ENCODE peak calls at places on chromosomes 5 and 9, in seven cellular contexts. One of them, this sample, is unnamed.

GRCh38 chr5:92019376-92019990 is 636.4 kb upstream of the ARRDC3 start:
- DNase-seq in hepatocyte: no peak
- DNase-seq in caudate nucleus: no peak
- DNase-seq in T-helper 9 cell: no peak
- DNase-seq in EH: peak
- DNase-seq in NCI-H748 treated with DMSO at 0.1 percent for 48 hours: no peak
- DNase-seq in brain microvascular endothelial cell: peak
- DNase-seq in this sample: no peak

GRCh38 chr5:80411589-80412219 is 3.8 kb downstream of the ZFYVE16 start:
- DNase-seq in hepatocyte: no peak
- DNase-seq in caudate nucleus: no peak
- DNase-seq in T-helper 9 cell: no peak
- DNase-seq in EH: peak
- DNase-seq in NCI-H748 treated with DMSO at 0.1 percent for 48 hours: no peak
- DNase-seq in brain microvascular endothelial cell: no peak
- DNase-seq in this sample: no peak

GRCh38 chr5:179166886-179167841 is 107.0 kb downstream of the ZNF354C start:
- DNase-seq in hepatocyte: peak
- DNase-seq in caudate nucleus: no peak
- DNase-seq in T-helper 9 cell: peak
- DNase-seq in EH: peak
- DNase-seq in NCI-H748 treated with DMSO at 0.1 percent for 48 hours: no peak
- DNase-seq in brain microvascular endothelial cell: peak
- DNase-seq in this sample: peak

GRCh38 chr5:40477856-40478546 is 201.7 kb upstream of the PTGER4 start:
- DNase-seq in hepatocyte: no peak
- DNase-seq in caudate nucleus: no peak
- DNase-seq in T-helper 9 cell: no peak
- DNase-seq in EH: peak
- DNase-seq in NCI-H748 treated with DMSO at 0.1 percent for 48 hours: no peak
- DNase-seq in brain microvascular endothelial cell: peak
- DNase-seq in this sample: no peak

GRCh38 chr5:133474851-133475590 is 137.3 kb downstream of the FSTL4 start:
- DNase-seq in hepatocyte: no peak
- DNase-seq in caudate nucleus: no peak
- DNase-seq in T-helper 9 cell: no peak
- DNase-seq in EH: no peak
- DNase-seq in NCI-H748 treated with DMSO at 0.1 percent for 48 hours: no peak
- DNase-seq in brain microvascular endothelial cell: no peak
- DNase-seq in this sample: no peak

GRCh38 chr5:5826911-5827310 is 404.4 kb downstream of the ICE1 start:
- DNase-seq in hepatocyte: no peak
- DNase-seq in caudate nucleus: no peak
- DNase-seq in T-helper 9 cell: no peak
- DNase-seq in EH: no peak
- DNase-seq in NCI-H748 treated with DMSO at 0.1 percent for 48 hours: no peak
- DNase-seq in brain microvascular endothelial cell: no peak
- DNase-seq in this sample: no peak

GRCh38 chr9:7150153-7150890 is 392.5 kb downstream of the KDM4C start:
- DNase-seq in hepatocyte: no peak
- DNase-seq in caudate nucleus: no peak
- DNase-seq in T-helper 9 cell: no peak
- DNase-seq in EH: no peak
- DNase-seq in NCI-H748 treated with DMSO at 0.1 percent for 48 hours: no peak
- DNase-seq in brain microvascular endothelial cell: no peak
- DNase-seq in this sample: no peak

GRCh38 chr5:153352685-153353219 is 137.7 kb upstream of the GRIA1 start:
- DNase-seq in hepatocyte: no peak
- DNase-seq in caudate nucleus: no peak
- DNase-seq in T-helper 9 cell: no peak
- DNase-seq in EH: no peak
- DNase-seq in NCI-H748 treated with DMSO at 0.1 percent for 48 hours: no peak
- DNase-seq in brain microvascular endothelial cell: no peak
- DNase-seq in this sample: no peak

GRCh38 chr5:96662725-96663513 is 743 bp downstream of the CAST start:
- DNase-seq in hepatocyte: peak
- DNase-seq in caudate nucleus: peak
- DNase-seq in T-helper 9 cell: peak
- DNase-seq in EH: peak
- DNase-seq in NCI-H748 treated with DMSO at 0.1 percent for 48 hours: peak
- DNase-seq in brain microvascular endothelial cell: peak
- DNase-seq in this sample: peak

GRCh38 chr5:38905516-38905915 is 59.7 kb downstream of the OSMR start:
- DNase-seq in hepatocyte: no peak
- DNase-seq in caudate nucleus: no peak
- DNase-seq in T-helper 9 cell: no peak
- DNase-seq in EH: peak
- DNase-seq in NCI-H748 treated with DMSO at 0.1 percent for 48 hours: no peak
- DNase-seq in brain microvascular endothelial cell: no peak
- DNase-seq in this sample: no peak

GRCh38 chr5:174999581-174999980 is 275.2 kb downstream of the MSX2 start:
- DNase-seq in hepatocyte: no peak
- DNase-seq in caudate nucleus: no peak
- DNase-seq in T-helper 9 cell: no peak
- DNase-seq in EH: no peak
- DNase-seq in NCI-H748 treated with DMSO at 0.1 percent for 48 hours: no peak
- DNase-seq in brain microvascular endothelial cell: no peak
- DNase-seq in this sample: no peak

GRCh38 chr5:133559960-133560359 is 52.4 kb downstream of the FSTL4 start:
- DNase-seq in hepatocyte: no peak
- DNase-seq in caudate nucleus: no peak
- DNase-seq in T-helper 9 cell: no peak
- DNase-seq in EH: no peak
- DNase-seq in NCI-H748 treated with DMSO at 0.1 percent for 48 hours: no peak
- DNase-seq in brain microvascular endothelial cell: no peak
- DNase-seq in this sample: no peak

GRCh38 chr5:43702815-43703214 is 99.8 kb downstream of the NNT start:
- DNase-seq in hepatocyte: no peak
- DNase-seq in caudate nucleus: no peak
- DNase-seq in T-helper 9 cell: no peak
- DNase-seq in EH: peak
- DNase-seq in NCI-H748 treated with DMSO at 0.1 percent for 48 hours: no peak
- DNase-seq in brain microvascular endothelial cell: no peak
- DNase-seq in this sample: no peak

GRCh38 chr5:218457-219289 is 553 bp downstream of the SDHA start:
- DNase-seq in hepatocyte: peak
- DNase-seq in caudate nucleus: no peak
- DNase-seq in T-helper 9 cell: no peak
- DNase-seq in EH: peak
- DNase-seq in NCI-H748 treated with DMSO at 0.1 percent for 48 hours: peak
- DNase-seq in brain microvascular endothelial cell: peak
- DNase-seq in this sample: peak

GRCh38 chr5:174086751-174087150 is 41.2 kb downstream of the NSG2 start:
- DNase-seq in hepatocyte: no peak
- DNase-seq in caudate nucleus: no peak
- DNase-seq in T-helper 9 cell: no peak
- DNase-seq in EH: peak
- DNase-seq in NCI-H748 treated with DMSO at 0.1 percent for 48 hours: no peak
- DNase-seq in brain microvascular endothelial cell: no peak
- DNase-seq in this sample: no peak

GRCh38 chr5:113713051-113713450 is 199.6 kb downstream of the YTHDC2 start:
- DNase-seq in hepatocyte: no peak
- DNase-seq in caudate nucleus: no peak
- DNase-seq in T-helper 9 cell: no peak
- DNase-seq in EH: peak
- DNase-seq in NCI-H748 treated with DMSO at 0.1 percent for 48 hours: no peak
- DNase-seq in brain microvascular endothelial cell: no peak
- DNase-seq in this sample: no peak

GRCh38 chr9:137313326-137313920 is 11.4 kb upstream of the NRARP start:
- DNase-seq in hepatocyte: peak
- DNase-seq in caudate nucleus: no peak
- DNase-seq in T-helper 9 cell: no peak
- DNase-seq in EH: no peak
- DNase-seq in NCI-H748 treated with DMSO at 0.1 percent for 48 hours: no peak
- DNase-seq in brain microvascular endothelial cell: no peak
- DNase-seq in this sample: no peak

GRCh38 chr5:32734822-32735378 is 23.8 kb downstream of the NPR3 start:
- DNase-seq in hepatocyte: no peak
- DNase-seq in caudate nucleus: no peak
- DNase-seq in T-helper 9 cell: no peak
- DNase-seq in EH: no peak
- DNase-seq in NCI-H748 treated with DMSO at 0.1 percent for 48 hours: no peak
- DNase-seq in brain microvascular endothelial cell: no peak
- DNase-seq in this sample: no peak

GRCh38 chr9:136051568-136052432 is 43.3 kb downstream of the NACC2 start:
- DNase-seq in hepatocyte: peak
- DNase-seq in caudate nucleus: peak
- DNase-seq in T-helper 9 cell: no peak
- DNase-seq in EH: peak
- DNase-seq in NCI-H748 treated with DMSO at 0.1 percent for 48 hours: peak
- DNase-seq in brain microvascular endothelial cell: peak
- DNase-seq in this sample: no peak

GRCh38 chr9:89564257-89564878 is 40.4 kb upstream of the GADD45G start:
- DNase-seq in hepatocyte: peak
- DNase-seq in caudate nucleus: no peak
- DNase-seq in T-helper 9 cell: no peak
- DNase-seq in EH: no peak
- DNase-seq in NCI-H748 treated with DMSO at 0.1 percent for 48 hours: no peak
- DNase-seq in brain microvascular endothelial cell: peak
- DNase-seq in this sample: no peak

GRCh38 chr9:72384710-72385475 is 19.9 kb upstream of the ZFAND5 start:
- DNase-seq in hepatocyte: no peak
- DNase-seq in caudate nucleus: no peak
- DNase-seq in T-helper 9 cell: no peak
- DNase-seq in EH: no peak
- DNase-seq in NCI-H748 treated with DMSO at 0.1 percent for 48 hours: no peak
- DNase-seq in brain microvascular endothelial cell: no peak
- DNase-seq in this sample: no peak